ENCODE peak calls at places on chromosomes 16 and 17, in five cellular contexts. K, V, Q, F and J are unnamed samples.

GRCh38 chr17:9905902-9906301 is 831 bp upstream of the RCVRN start:
- DNase-seq in K (peak), V (peak), Q (peak), F (peak), J (peak)

GRCh38 chr16:228151-228855 is 946 bp downstream of the LUC7L start:
- DNase-seq in K (peak), V (no peak), Q (peak), F (no peak), J (no peak)

GRCh38 chr16:28879841-28880588 is 1.7 kb downstream of the ATP2A1 start:
- DNase-seq in K (peak), V (peak), Q (peak), F (peak), J (peak)

GRCh38 chr16:81511371-81511770 is 66.8 kb downstream of the CMIP start:
- DNase-seq in K (peak), V (no peak), Q (peak), F (no peak), J (no peak)

GRCh38 chr16:24075929-24076716 is 180.0 kb upstream of the CACNG3 start:
- DNase-seq in K (no peak), V (no peak), Q (peak), F (peak), J (no peak)

GRCh38 chr16:64648282-64648681 is 473.6 kb downstream of the CDH11 start:
- DNase-seq in K (no peak), V (no peak), Q (no peak), F (no peak), J (no peak)

GRCh38 chr17:76407509-76407908 is 23.1 kb downstream of the SPHK1 start:
- DNase-seq in K (no peak), V (no peak), Q (no peak), F (no peak), J (no peak)

GRCh38 chr17:29827179-29827578 is 102.8 kb downstream of the SSH2 start:
- DNase-seq in K (no peak), V (no peak), Q (no peak), F (no peak), J (no peak)

GRCh38 chr16:80703391-80704071 is 100.9 kb downstream of the CDYL2 start:
- DNase-seq in K (no peak), V (no peak), Q (no peak), F (no peak), J (no peak)

GRCh38 chr16:72009779-72010178 is 1.2 kb downstream of the DHODH start:
- DNase-seq in K (no peak), V (no peak), Q (no peak), F (no peak), J (no peak)

GRCh38 chr17:4064366-4064765 is 78.5 kb downstream of the ZZEF1 start:
- DNase-seq in K (no peak), V (no peak), Q (no peak), F (no peak), J (no peak)

GRCh38 chr17:66347661-66348604 is 45.5 kb downstream of the PRKCA start:
- DNase-seq in K (peak), V (no peak), Q (peak), F (peak), J (no peak)

GRCh38 chr16:12020007-12020406 is 43.5 kb downstream of the SNX29 start:
- DNase-seq in K (no peak), V (no peak), Q (no peak), F (no peak), J (no peak)

GRCh38 chr17:21125862-21126261 is 902 bp upstream of the DHRS7B start:
- DNase-seq in K (no peak), V (no peak), Q (no peak), F (peak), J (no peak)

GRCh38 chr17:73272906-73273218 is 11.2 kb upstream of the CPSF4L start:
- DNase-seq in K (no peak), V (no peak), Q (no peak), F (no peak), J (no peak)

GRCh38 chr17:66451188-66452149 is 149.1 kb downstream of the PRKCA start:
- DNase-seq in K (no peak), V (no peak), Q (no peak), F (no peak), J (no peak)

GRCh38 chr17:63999680-64000531 is 1.8 kb downstream of the PRR29 start:
- DNase-seq in K (no peak), V (no peak), Q (no peak), F (no peak), J (peak)

GRCh38 chr17:61809816-61810392 is 53.4 kb downstream of the BRIP1 start:
- DNase-seq in K (peak), V (no peak), Q (peak), F (no peak), J (peak)

GRCh38 chr17:56933868-56934267 is 20.0 kb upstream of the TRIM25 start:
- DNase-seq in K (no peak), V (no peak), Q (no peak), F (no peak), J (no peak)

GRCh38 chr17:29039764-29040598 is 3.0 kb upstream of the PIPOX start:
- DNase-seq in K (peak), V (no peak), Q (peak), F (no peak), J (peak)

GRCh38 chr16:89334461-89334860 is 117.0 kb downstream of the ZNF778 start:
- DNase-seq in K (no peak), V (no peak), Q (no peak), F (no peak), J (no peak)

GRCh38 chr17:77323413-77324171 is 182.8 kb downstream of the SEC14L1 start:
- DNase-seq in K (peak), V (no peak), Q (peak), F (no peak), J (peak)

GRCh38 chr17:588519-588918 is 126.1 kb downstream of the VPS53 start:
- DNase-seq in K (no peak), V (no peak), Q (no peak), F (no peak), J (no peak)

GRCh38 chr17:42067371-42068180 is 17.2 kb upstream of the C17orf113 start:
- DNase-seq in K (peak), V (peak), Q (peak), F (peak), J (peak)

GRCh38 chr17:31320791-31321190 is 631 bp downstream of the EVI2A start:
- DNase-seq in K (peak), V (no peak), Q (peak), F (no peak), J (no peak)

GRCh38 chr17:47707056-47707791 is 13.3 kb downstream of the TBKBP1 start:
- DNase-seq in K (peak), V (peak), Q (no peak), F (no peak), J (no peak)

GRCh38 chr17:81960130-81960958 is 643 bp downstream of the NOTUM start:
- DNase-seq in K (no peak), V (no peak), Q (no peak), F (no peak), J (no peak)

GRCh38 chr16:79776243-79776884 is 175.8 kb upstream of the MAF start:
- DNase-seq in K (peak), V (no peak), Q (peak), F (no peak), J (peak)

GRCh38 chr16:67240506-67240905 is 6.8 kb downstream of the FHOD1 start:
- DNase-seq in K (no peak), V (no peak), Q (peak), F (no peak), J (peak)

GRCh38 chr16:49280861-49281331 is 742 bp downstream of the CBLN1 start:
- DNase-seq in K (no peak), V (no peak), Q (no peak), F (no peak), J (no peak)

GRCh38 chr16:60636117-60636516 is 1400.1 kb downstream of the CDH8 start:
- DNase-seq in K (no peak), V (no peak), Q (no peak), F (no peak), J (no peak)

GRCh38 chr17:3594056-3594810 is 15.0 kb downstream of the TRPV1 start:
- DNase-seq in K (peak), V (peak), Q (no peak), F (no peak), J (no peak)

GRCh38 chr16:68070811-68071546 is 14.2 kb upstream of the NFATC3 start:
- DNase-seq in K (no peak), V (no peak), Q (no peak), F (no peak), J (no peak)